ENCODE peak calls at places on chromosomes 7 and 10, in five cellular contexts. F is HepG2, N is HCT116, A is endothelial cell of umbilical vein, L is GM12878. T is an unnamed sample.

GRCh38 chr10:26172126-26172525 is 44.4 kb upstream of the GAD2 start:
- DNase-seq in F (no peak), A (no peak), N (no peak), L (no peak), T (peak; percentile 47)

GRCh38 chr7:158432369-158433270 is 155.0 kb downstream of the PTPRN2 start:
- DNase-seq in L (no peak), F (peak; percentile 95), A (no peak), N (no peak), T (no peak)

GRCh38 chr10:92291921-92292860 is 1.2 kb downstream of the MARCHF5 start:
- DNase-seq in F (peak; percentile 28), N (peak; percentile 32), A (peak; percentile 71), L (peak; percentile 37), T (peak; percentile 54)

GRCh38 chr10:100347568-100348195 is 649 bp downstream of the SCD start:
- DNase-seq in A (no peak), N (no peak), F (no peak), L (no peak), T (no peak)

GRCh38 chr7:134289423-134289822 is 27.3 kb downstream of the SLC35B4 start:
- DNase-seq in A (no peak), F (no peak), N (no peak), L (no peak), T (no peak)

GRCh38 chr10:17504547-17505245 is 50.3 kb upstream of the ST8SIA6 start:
- DNase-seq in N (no peak), F (no peak), L (no peak), A (no peak), T (no peak)

GRCh38 chr10:70070834-70071233 is 18.2 kb downstream of the MACROH2A2 start:
- DNase-seq in F (no peak), A (no peak), L (no peak), N (no peak), T (no peak)

GRCh38 chr10:4315529-4315928 is 510.5 kb upstream of the AKR1E2 start:
- DNase-seq in N (no peak), F (no peak), L (no peak), A (peak; percentile 78), T (no peak)

GRCh38 chr10:2676455-2676854 is 390.9 kb upstream of the PFKP start:
- DNase-seq in F (no peak), L (no peak), A (no peak), N (no peak), T (no peak)

GRCh38 chr10:129057856-129058663 is 409.0 kb upstream of the MGMT start:
- DNase-seq in N (no peak), A (no peak), L (peak; percentile 40), F (no peak), T (no peak)

GRCh38 chr10:130709415-130709814 is 573.2 kb downstream of the GLRX3 start:
- DNase-seq in L (no peak), F (no peak), A (no peak), N (no peak), T (no peak)

GRCh38 chr7:75962607-75963382 is 31.6 kb downstream of the TMEM120A start:
- DNase-seq in F (peak; percentile 79), N (no peak), L (no peak), A (peak; percentile 74), T (no peak)

GRCh38 chr10:131169146-131169545 is 142.4 kb downstream of the TCERG1L start:
- DNase-seq in F (no peak), L (no peak), A (no peak), N (no peak), T (no peak)

GRCh38 chr7:46812047-46812672 is 769.8 kb downstream of the TNS3 start:
- DNase-seq in A (no peak), L (no peak), N (no peak), F (no peak), T (no peak)
- H2AFZ ChIP-seq in A (no peak overlapping the region), L (no peak overlapping the region), N (no peak overlapping the region), F (no peak overlapping the region), T (no peak overlapping the region)

GRCh38 chr10:95728535-95728934 is 27.4 kb upstream of the ENTPD1 start:
- DNase-seq in L (no peak), F (no peak), A (peak; percentile 54), N (no peak), T (no peak)
- TF ChIP-seq POLR2AphosphoS5 in L (no peak), F (no peak), A (no peak), N (no peak), T (no peak)

DNA sequence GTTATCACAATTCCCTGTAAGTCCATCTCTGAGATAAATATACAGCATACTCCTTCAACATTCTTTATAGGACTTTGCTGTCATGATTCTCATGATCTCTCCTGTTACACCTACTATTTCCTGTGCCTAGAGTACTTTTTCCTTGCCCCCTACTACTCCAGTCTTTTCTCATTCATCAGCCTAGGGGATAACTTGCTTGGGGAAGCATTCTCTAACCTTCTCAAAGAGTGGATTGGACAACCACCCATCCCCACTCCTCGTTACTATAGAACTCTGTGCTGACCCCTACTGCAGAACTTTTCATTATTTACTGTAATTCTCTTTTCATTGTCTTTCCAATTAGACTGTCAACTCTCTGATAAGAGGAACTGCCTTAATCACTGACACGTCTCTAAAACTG is 57.4 kb upstream of the TFEC start:
- DNase-seq in F (no peak), L (no peak), N (no peak), A (no peak), T (peak; percentile 35)
- H2AFZ ChIP-seq in F (no peak overlapping the region), L (no peak overlapping the region), N (no peak overlapping the region), A (no peak overlapping the region), T (no peak overlapping the region)

GRCh38 chr7:132240821-132241422 is 335.3 kb downstream of the PLXNA4 start:
- DNase-seq in L (no peak), F (no peak), N (no peak), A (peak; percentile 45), T (no peak)
- TF ChIP-seq POLR2AphosphoS5 in L (no peak), F (no peak), N (no peak), A (no peak), T (no peak)

GRCh38 chr7:2471396-2471795 is 4.8 kb downstream of the GRIFIN start:
- DNase-seq in A (peak; percentile 34), N (no peak), L (no peak), F (no peak), T (peak; percentile 65)
- H2AFZ ChIP-seq in A (peak overlapping the region; percentile 70), N (no peak overlapping the region), L (no peak overlapping the region), F (no peak overlapping the region), T (peak overlapping the region; percentile 23)

DNA sequence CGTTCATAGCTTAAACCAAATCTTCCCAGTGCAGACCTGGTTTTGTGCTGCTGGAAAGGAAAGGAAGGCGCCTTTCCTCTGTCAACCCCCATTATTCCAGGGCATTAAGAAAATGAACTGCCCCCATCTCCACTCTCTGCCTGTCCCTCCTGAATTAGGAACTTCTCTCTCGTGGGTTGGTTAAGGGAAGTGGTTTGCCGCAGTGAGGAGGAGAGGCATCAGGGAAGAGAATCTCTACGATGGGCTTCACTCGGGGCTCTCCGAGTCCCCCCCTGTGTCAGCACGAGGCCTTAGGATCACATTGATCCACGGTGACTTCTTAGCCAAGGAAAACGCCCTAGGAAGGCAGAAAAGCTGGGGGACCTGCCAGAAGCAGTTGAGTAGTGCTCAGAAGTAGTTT is 53.9 kb upstream of the LYZL2 start:
- DNase-seq in N (no peak), A (no peak), F (no peak), L (no peak), T (no peak)
- TF ChIP-seq POLR2AphosphoS5 in N (no peak), A (no peak), F (no peak), L (no peak), T (no peak)

GRCh38 chr7:102169651-102170416 is 116.8 kb upstream of the SH2B2 start:
- DNase-seq in N (no peak), L (no peak), F (no peak), A (peak; percentile 74), T (no peak)
- H2AFZ ChIP-seq in N (no peak overlapping the region), L (no peak overlapping the region), F (no peak overlapping the region), A (peak overlapping the region; percentile 60), T (no peak overlapping the region)

GRCh38 chr10:28668363-28669226 is 8.7 kb upstream of the BAMBI start:
- DNase-seq in F (no peak), L (no peak), A (peak; percentile 20), N (no peak), T (peak; percentile 77)
- TF ChIP-seq POLR2AphosphoS5 in F (no peak), L (no peak), A (no peak), N (no peak), T (peak; percentile 48)

GRCh38 chr7:144390481-144390880 is 13.0 kb downstream of the NOBOX start:
- DNase-seq in F (no peak), L (no peak), N (no peak), A (no peak), T (no peak)
- H2AFZ ChIP-seq in F (no peak overlapping the region), L (no peak overlapping the region), N (no peak overlapping the region), A (no peak overlapping the region), T (no peak overlapping the region)

DNA sequence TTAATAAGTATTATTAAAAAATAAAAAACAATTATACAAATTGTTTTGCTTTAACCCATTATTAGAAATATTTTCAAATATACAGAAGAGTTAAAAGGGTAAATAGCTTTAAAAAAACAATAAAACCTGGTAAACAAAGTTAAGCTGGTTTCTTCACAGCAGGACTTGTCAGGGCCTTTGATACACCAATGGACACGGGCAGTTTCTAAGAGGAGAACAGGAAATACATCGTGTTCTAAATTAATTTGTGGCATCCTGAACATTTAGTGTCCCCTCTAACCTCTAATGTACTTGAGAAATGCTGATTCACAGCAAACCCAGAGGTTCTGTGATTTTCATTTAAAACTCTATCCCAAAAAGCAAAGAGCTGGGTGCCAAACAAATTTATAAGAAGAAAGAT is 80.8 kb downstream of the RAB11FIP2 start:
- DNase-seq in L (no peak), N (no peak), F (no peak), A (no peak), T (no peak)
- TF ChIP-seq POLR2AphosphoS5 in L (no peak), N (no peak), F (no peak), A (no peak), T (no peak)

T was measured in GM23338.